ENCODE peak calls at places on chromosomes 13 and 19, in six cellular contexts. J is colonic mucosa, S is brain microvascular endothelial cell, B is astrocyte, C is foreskin fibroblast, E is IMR-90. K is an unnamed sample.

GRCh38 chr19:52689804-52690394 is 44.9 kb downstream of the ZNF611 start:
- DNase-seq in J (peak), S (no peak), B (no peak), C (peak), E (no peak), K (peak)

GRCh38 chr13:21546372-21546771 is 57.6 kb downstream of the MICU2 start:
- DNase-seq in J (no peak), S (no peak), B (no peak), C (peak), E (no peak), K (no peak)

GRCh38 chr13:99425485-99426341 is 75.6 kb upstream of the TM9SF2 start:
- DNase-seq in J (peak), S (no peak), B (no peak), C (no peak), E (no peak), K (peak)

GRCh38 chr13:113064534-113065405 is 40.8 kb upstream of the F7 start:
- DNase-seq in J (no peak), S (peak), B (peak), C (no peak), E (peak), K (no peak)

GRCh38 chr13:95660981-95661581 is 15.9 kb upstream of the DNAJC3 start:
- DNase-seq in J (no peak), S (peak), B (peak), C (peak), E (peak), K (no peak)

GRCh38 chr13:95643471-95643813 is 1.1 kb downstream of the DZIP1 start:
- DNase-seq in J (no peak), S (peak), B (peak), C (peak), E (peak), K (peak)

GRCh38 chr13:22693691-22694090 is 487.1 kb upstream of the SGCG start:
- DNase-seq in J (no peak), S (no peak), B (no peak), C (no peak), E (no peak), K (no peak)

GRCh38 chr13:42063105-42063504 is 14.7 kb downstream of the DGKH start:
- DNase-seq in J (no peak), S (no peak), B (no peak), C (no peak), E (no peak), K (no peak)

DNA sequence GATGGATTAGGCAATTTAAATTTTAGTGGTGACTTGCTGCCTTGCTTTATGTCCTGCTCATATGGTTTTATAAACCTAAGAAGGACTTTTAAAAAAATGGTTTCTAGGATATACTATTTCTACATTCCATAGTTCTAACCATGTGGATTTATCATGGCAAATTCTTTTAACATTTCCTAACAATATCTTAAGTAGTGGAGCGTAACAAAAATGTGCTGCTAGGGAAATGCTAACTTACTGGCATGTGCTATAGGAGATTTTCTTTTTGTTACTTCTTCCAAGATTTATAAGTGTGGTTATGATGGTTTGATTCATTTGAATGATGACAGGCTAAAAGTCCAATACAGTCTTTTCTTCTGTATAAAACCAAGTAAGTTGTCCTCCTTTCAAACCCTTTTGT is 713.7 kb downstream of the SLITRK1 start:
- DNase-seq in J (no peak), S (no peak), B (peak), C (no peak), E (peak), K (no peak)
- TF ChIP-seq CTCF in J (no peak), S (no peak), B (no peak), C (no peak), E (no peak), K (no peak)

GRCh38 chr19:55383789-55384575 is at the start of gene TMEM238:
- DNase-seq in J (peak), S (peak), B (peak), C (peak), E (peak), K (peak)
- TF ChIP-seq CTCF in J (no peak), S (peak), B (no peak), C (no peak), E (peak), K (peak)

GRCh38 chr19:41707502-41707812 is 969 bp upstream of the CEACAM5 start:
- DNase-seq in J (peak), S (no peak), B (no peak), C (no peak), E (no peak), K (no peak)
- TF ChIP-seq CTCF in J (peak), S (no peak), B (no peak), C (no peak), E (no peak), K (no peak)

DNA sequence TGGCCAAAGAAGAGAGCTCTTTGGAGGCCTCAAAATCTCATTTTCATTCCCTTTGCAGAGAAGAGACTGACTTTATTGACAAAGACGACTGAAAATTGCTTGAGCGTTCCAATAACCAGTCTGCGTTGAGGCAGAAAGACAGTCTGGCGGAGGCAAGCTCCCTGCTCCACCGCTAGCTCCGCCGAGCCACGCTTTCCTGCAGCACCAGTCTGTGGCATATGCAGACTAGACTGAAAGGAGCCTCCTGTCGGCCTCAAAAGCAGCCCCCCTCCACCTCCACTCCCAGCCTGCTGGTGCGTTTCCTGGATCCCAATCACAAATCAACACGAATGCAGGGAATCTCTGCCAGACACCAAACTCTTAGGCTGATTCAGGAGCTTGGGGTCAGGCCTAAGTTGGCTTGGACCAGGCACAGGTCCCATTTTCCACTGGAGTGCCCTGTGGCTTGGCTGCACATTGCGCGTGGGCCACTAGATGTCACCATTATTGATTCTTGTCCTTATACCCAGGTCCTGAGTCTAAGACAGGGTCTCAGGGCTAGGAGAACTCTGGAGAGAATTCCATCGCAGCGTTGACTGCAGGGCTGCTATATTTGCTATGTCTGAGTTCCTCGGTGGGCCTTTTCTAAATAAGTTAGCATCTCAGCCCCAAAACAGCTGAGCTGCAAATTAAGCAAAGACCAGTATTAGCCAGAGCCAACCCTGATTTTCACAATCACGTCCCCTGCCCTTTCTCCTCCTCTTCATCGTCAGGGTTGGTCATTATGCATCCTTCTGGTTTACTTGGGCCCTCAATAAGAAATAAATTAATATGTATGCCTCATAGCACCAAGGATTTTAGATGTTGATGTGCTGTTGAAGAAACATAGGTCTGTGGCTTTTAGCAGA is 5.2 kb upstream of the ZNF507 start:
- DNase-seq in J (peak), S (peak), B (no peak), C (no peak), E (peak), K (peak)
- TF ChIP-seq CTCF in J (peak), S (peak), B (peak), C (peak), E (peak), K (peak)

GRCh38 chr19:17831419-17831888 is 10.1 kb upstream of the INSL3 start:
- DNase-seq in J (no peak), S (no peak), B (no peak), C (no peak), E (no peak), K (no peak)

GRCh38 chr19:17836530-17836929 is 11.3 kb downstream of the JAK3 start:
- DNase-seq in J (no peak), S (no peak), B (no peak), C (no peak), E (no peak), K (no peak)

GRCh38 chr19:17835182-17836006 is 12.4 kb downstream of the JAK3 start:
- DNase-seq in J (no peak), S (no peak), B (no peak), C (no peak), E (no peak), K (no peak)

GRCh38 chr19:17832443-17833208 is 11.3 kb upstream of the INSL3 start:
- DNase-seq in J (no peak), S (no peak), B (no peak), C (no peak), E (no peak), K (no peak)

GRCh38 chr19:17834350-17835181 is 13.2 kb downstream of the JAK3 start:
- DNase-seq in J (no peak), S (no peak), B (no peak), C (no peak), E (no peak), K (no peak)
- TF ChIP-seq CTCF in J (no peak), S (peak), B (no peak), C (no peak), E (peak), K (no peak)

GRCh38 chr13:48231080-48231479 is 1.9 kb upstream of the ITM2B start:
- DNase-seq in J (no peak), S (no peak), B (peak), C (no peak), E (no peak), K (peak)
- TF ChIP-seq CTCF in J (no peak), S (no peak), B (no peak), C (no peak), E (no peak), K (no peak)

DNA sequence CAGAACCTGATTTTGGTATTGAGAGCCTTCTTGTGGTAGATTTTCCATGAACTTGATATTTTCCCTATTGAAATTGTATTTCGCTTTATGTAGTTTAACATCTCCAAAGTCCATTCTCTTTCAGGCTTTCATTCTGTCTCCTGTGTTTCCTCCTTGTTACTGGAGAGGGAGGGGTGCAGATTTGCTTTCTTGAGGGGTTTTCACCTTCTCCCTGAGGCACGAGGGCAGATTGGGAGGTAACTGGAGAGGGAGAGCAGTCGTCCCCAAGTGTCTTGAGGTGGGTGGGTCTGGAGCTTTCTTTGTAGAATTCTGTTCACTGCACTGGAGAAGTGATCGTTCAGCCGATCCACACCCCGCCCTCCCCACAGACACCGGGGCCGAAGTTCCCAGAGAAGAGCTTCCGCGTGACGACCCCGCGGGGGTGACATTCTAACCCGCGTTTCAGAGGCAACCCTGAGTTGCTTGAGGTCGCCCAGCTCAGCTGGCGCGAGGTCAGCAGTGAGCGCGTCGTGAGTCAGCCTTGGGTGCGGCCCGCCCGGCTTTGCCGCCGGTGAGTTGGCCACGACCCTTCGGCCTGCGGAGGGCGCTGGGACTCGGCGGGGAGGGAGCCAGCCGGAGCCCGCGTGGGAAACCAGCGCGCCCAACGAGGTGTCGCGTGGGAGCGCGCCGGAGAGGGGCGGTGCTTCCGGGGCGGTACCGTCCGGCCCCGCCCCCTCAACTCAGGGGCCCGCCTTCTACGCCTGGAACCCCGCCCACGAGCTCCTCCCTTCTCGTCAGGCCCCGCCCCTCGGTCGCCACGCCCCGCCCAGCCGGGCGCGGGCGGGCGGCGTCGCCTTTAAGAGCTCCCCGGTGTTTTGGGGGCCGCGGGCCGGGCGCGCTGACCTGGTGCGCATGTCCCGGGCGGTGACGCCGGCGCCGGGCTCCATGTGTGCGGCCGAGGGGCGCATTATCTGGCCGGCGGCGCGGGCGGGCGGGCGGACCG is at the start of gene GATAD2A:
- DNase-seq in J (peak), S (peak), B (peak), C (peak), E (peak), K (peak)
- TF ChIP-seq CTCF in J (no peak), S (peak), B (no peak), C (peak), E (peak), K (peak)

GRCh38 chr13:23792680-23793079 is 96.5 kb downstream of the MIPEP start:
- DNase-seq in J (no peak), S (no peak), B (peak), C (no peak), E (peak), K (no peak)

GRCh38 chr13:23793711-23794110 is 95.5 kb downstream of the MIPEP start:
- DNase-seq in J (no peak), S (no peak), B (no peak), C (no peak), E (no peak), K (no peak)

GRCh38 chr13:23789576-23790346 is 99.4 kb downstream of the MIPEP start:
- DNase-seq in J (no peak), S (no peak), B (no peak), C (peak), E (no peak), K (no peak)

GRCh38 chr13:23788459-23788858 is 100.7 kb downstream of the MIPEP start:
- DNase-seq in J (no peak), S (no peak), B (no peak), C (no peak), E (peak), K (no peak)

DNA sequence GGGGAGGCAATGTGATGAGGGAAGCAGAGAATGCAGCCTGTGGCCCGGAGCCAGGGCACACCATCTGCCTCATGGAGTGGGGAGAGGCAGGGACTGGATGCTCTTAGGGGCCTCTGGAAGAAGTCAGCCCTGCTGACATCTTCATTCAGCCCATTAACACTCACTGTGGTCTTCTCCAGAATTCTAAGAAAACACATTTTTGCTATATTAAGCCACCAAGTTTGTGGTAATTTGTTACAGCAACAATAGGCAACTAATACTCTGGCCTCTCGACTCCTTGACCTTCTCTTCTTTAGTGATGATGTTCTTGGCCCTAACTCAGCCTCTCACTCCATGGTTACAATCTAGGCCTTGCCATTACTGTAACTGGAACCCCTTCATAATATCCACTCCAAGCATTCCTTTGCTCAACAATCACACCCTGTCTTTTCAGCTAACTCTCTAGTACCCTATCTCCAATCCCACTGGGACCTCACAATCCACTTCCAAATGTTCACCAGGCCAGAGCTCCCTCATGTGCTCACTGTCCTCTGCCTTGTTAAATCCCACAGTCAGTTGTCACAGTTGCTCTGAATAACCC is 98.5 kb downstream of the MIPEP start:
- DNase-seq in J (no peak), S (peak), B (peak), C (peak), E (peak), K (no peak)
- TF ChIP-seq CTCF in J (no peak), S (peak), B (no peak), C (no peak), E (no peak), K (no peak)